ENCODE peak calls at places on chromosomes 2 and 18, in ten cellular contexts. One of them, this sample, is unnamed.

GRCh38 chr2:23425338-23425871 is 40.4 kb downstream of the KLHL29 start:
- DNase-seq in chondrocyte: no peak
- DNase-seq in GDM1: no peak
- DNase-seq in activated naive CD8-positive, alpha-beta T cell treated with anti-CD3 and anti-CD28 coated beads, Interleukin-2, amount 50 U/mL, for 24 hours: no peak
- DNase-seq in HuH-7.5: no peak
- DNase-seq in KBM-7: no peak
- DNase-seq in fibroblast of the conjunctiva: no peak
- DNase-seq in HTR-8/SVneo: no peak
- DNase-seq in kidney epithelial cell: no peak
- DNase-seq in iris pigment epithelial cell: no peak
- DNase-seq in this sample: no peak

GRCh38 chr2:217512259-217512658 is 490.5 kb downstream of the TNS1 start:
- DNase-seq in chondrocyte: no peak
- DNase-seq in HuH-7.5: no peak
- DNase-seq in kidney epithelial cell: no peak
- DNase-seq in activated naive CD8-positive, alpha-beta T cell treated with anti-CD3 and anti-CD28 coated beads, Interleukin-2, amount 50 U/mL, for 24 hours: no peak
- DNase-seq in HTR-8/SVneo: no peak
- DNase-seq in GDM1: no peak
- DNase-seq in iris pigment epithelial cell: no peak
- DNase-seq in KBM-7: no peak
- DNase-seq in fibroblast of the conjunctiva: no peak
- DNase-seq in this sample: no peak

GRCh38 chr2:200909958-200910357 is 20.8 kb downstream of the NIF3L1 start:
- DNase-seq in iris pigment epithelial cell: no peak
- DNase-seq in HuH-7.5: no peak
- DNase-seq in GDM1: no peak
- DNase-seq in fibroblast of the conjunctiva: no peak
- DNase-seq in activated naive CD8-positive, alpha-beta T cell treated with anti-CD3 and anti-CD28 coated beads, Interleukin-2, amount 50 U/mL, for 24 hours: no peak
- DNase-seq in KBM-7: no peak
- DNase-seq in kidney epithelial cell: no peak
- DNase-seq in HTR-8/SVneo: no peak
- DNase-seq in chondrocyte: no peak
- DNase-seq in this sample: no peak

GRCh38 chr2:9967053-9967775 is 15.7 kb downstream of the GRHL1 start:
- DNase-seq in KBM-7: no peak
- DNase-seq in kidney epithelial cell: no peak
- DNase-seq in HTR-8/SVneo: no peak
- DNase-seq in activated naive CD8-positive, alpha-beta T cell treated with anti-CD3 and anti-CD28 coated beads, Interleukin-2, amount 50 U/mL, for 24 hours: no peak
- DNase-seq in chondrocyte: no peak
- DNase-seq in HuH-7.5: no peak
- DNase-seq in iris pigment epithelial cell: no peak
- DNase-seq in fibroblast of the conjunctiva: no peak
- DNase-seq in GDM1: no peak
- DNase-seq in this sample: peak

GRCh38 chr2:97764559-97765263 is 51.3 kb downstream of the ZAP70 start:
- DNase-seq in chondrocyte: no peak
- DNase-seq in iris pigment epithelial cell: no peak
- DNase-seq in activated naive CD8-positive, alpha-beta T cell treated with anti-CD3 and anti-CD28 coated beads, Interleukin-2, amount 50 U/mL, for 24 hours: no peak
- DNase-seq in GDM1: no peak
- DNase-seq in HTR-8/SVneo: no peak
- DNase-seq in HuH-7.5: no peak
- DNase-seq in fibroblast of the conjunctiva: no peak
- DNase-seq in KBM-7: no peak
- DNase-seq in kidney epithelial cell: no peak
- DNase-seq in this sample: no peak

GRCh38 chr18:79553154-79553553 is 126.4 kb upstream of the CTDP1 start:
- DNase-seq in KBM-7: no peak
- DNase-seq in HTR-8/SVneo: no peak
- DNase-seq in HuH-7.5: no peak
- DNase-seq in kidney epithelial cell: no peak
- DNase-seq in chondrocyte: no peak
- DNase-seq in activated naive CD8-positive, alpha-beta T cell treated with anti-CD3 and anti-CD28 coated beads, Interleukin-2, amount 50 U/mL, for 24 hours: no peak
- DNase-seq in GDM1: no peak
- DNase-seq in fibroblast of the conjunctiva: no peak
- DNase-seq in iris pigment epithelial cell: no peak
- DNase-seq in this sample: no peak

GRCh38 chr2:72886505-72887031 is 640 bp upstream of the SPR start:
- DNase-seq in HTR-8/SVneo: peak
- DNase-seq in chondrocyte: no peak
- DNase-seq in HuH-7.5: no peak
- DNase-seq in GDM1: no peak
- DNase-seq in KBM-7: no peak
- DNase-seq in activated naive CD8-positive, alpha-beta T cell treated with anti-CD3 and anti-CD28 coated beads, Interleukin-2, amount 50 U/mL, for 24 hours: no peak
- DNase-seq in iris pigment epithelial cell: no peak
- DNase-seq in fibroblast of the conjunctiva: no peak
- DNase-seq in kidney epithelial cell: no peak
- DNase-seq in this sample: no peak

GRCh38 chr2:239661334-239662312 is 260.8 kb upstream of the HDAC4 start:
- DNase-seq in HuH-7.5: no peak
- DNase-seq in fibroblast of the conjunctiva: no peak
- DNase-seq in KBM-7: no peak
- DNase-seq in activated naive CD8-positive, alpha-beta T cell treated with anti-CD3 and anti-CD28 coated beads, Interleukin-2, amount 50 U/mL, for 24 hours: no peak
- DNase-seq in chondrocyte: no peak
- DNase-seq in HTR-8/SVneo: no peak
- DNase-seq in iris pigment epithelial cell: no peak
- DNase-seq in kidney epithelial cell: no peak
- DNase-seq in GDM1: no peak
- DNase-seq in this sample: no peak

This sample was measured in Karpas-422.